ENCODE peak calls at places on chromosomes 3 and 15, in five cellular contexts. Z is iris pigment epithelial cell, P is B cell, M is GM23248, W is amygdala. T is an unnamed sample.

GRCh38 chr3:102142379-102143058 is 292.3 kb upstream of the ZPLD1 start:
- DNase-seq in Z (peak), P (no peak), M (no peak), W (no peak), T (no peak)

GRCh38 chr3:7290062-7290825 is 429.3 kb downstream of the GRM7 start:
- DNase-seq in Z (no peak), P (no peak), M (no peak), W (no peak), T (no peak)

GRCh38 chr15:36814708-36815107 is 235.3 kb downstream of the CDIN1 start:
- DNase-seq in Z (peak), P (no peak), M (peak), W (no peak), T (peak)

GRCh38 chr15:69661871-69662667 is 209.5 kb downstream of the RPLP1 start:
- DNase-seq in Z (no peak), P (no peak), M (no peak), W (no peak), T (no peak)

GRCh38 chr3:156181509-156181908 is 61.1 kb downstream of the KCNAB1 start:
- DNase-seq in Z (peak), P (no peak), M (peak), W (no peak), T (no peak)

GRCh38 chr3:181487236-181487978 is 224.3 kb upstream of the SOX2 start:
- DNase-seq in Z (no peak), P (no peak), M (no peak), W (no peak), T (no peak)

GRCh38 chr3:160546727-160547126 is 18.6 kb downstream of the KPNA4 start:
- DNase-seq in Z (no peak), P (no peak), M (no peak), W (no peak), T (no peak)

GRCh38 chr3:157865449-157865862 is 240.8 kb downstream of the SHOX2 start:
- DNase-seq in Z (peak), P (no peak), M (no peak), W (no peak), T (no peak)

GRCh38 chr15:100438570-100438969 is 90.2 kb downstream of the CERS3 start:
- DNase-seq in Z (peak), P (no peak), M (peak), W (peak), T (no peak)

GRCh38 chr3:120274739-120275167 is 10.3 kb downstream of the GPR156 start:
- DNase-seq in Z (peak), P (no peak), M (no peak), W (no peak), T (peak)

GRCh38 chr3:151873433-151873832 is at the start of gene SUCNR1:
- DNase-seq in Z (no peak), P (no peak), M (no peak), W (no peak), T (no peak)

GRCh38 chr15:58369261-58369699 is 62.5 kb upstream of the LIPC start:
- DNase-seq in Z (peak), P (no peak), M (peak), W (no peak), T (no peak)